ENCODE peak calls at places on chromosomes 7 and 10, in seven cellular contexts. U, T, X, M, L, Q and O are unnamed samples. For H3K9me3, the result is how much of the 10 kb centered on the place peaks cover.

GRCh38 chr10:103578782-103579382 is 85.4 kb downstream of the NEURL1 start:
- DNase-seq in L (no peak), Q (no peak), U (peak), X (no peak), M (no peak), T (no peak), O (no peak)

GRCh38 chr7:51152801-51153200 is 163.8 kb downstream of the COBL start:
- DNase-seq in Q (no peak), L (no peak), T (no peak), U (no peak), X (no peak), M (no peak), O (no peak)

GRCh38 chr7:128094686-128095085 is 63.4 kb upstream of the LRRC4 start:
- DNase-seq in Q (no peak), T (no peak), X (no peak), M (no peak), U (no peak), L (no peak), O (no peak)

GRCh38 chr7:64559206-64559605 is 3.7 kb downstream of the ZNF680 start:
- DNase-seq in Q (no peak), L (peak), X (no peak), M (peak), T (no peak), U (no peak), O (no peak)

GRCh38 chr7:51543801-51544553 is 227.4 kb upstream of the COBL start:
- DNase-seq in X (no peak), Q (no peak), U (no peak), T (no peak), M (no peak), L (no peak), O (no peak)

GRCh38 chr7:30613366-30614325 is 19.0 kb downstream of the GARS1 start:
- DNase-seq in X (no peak), L (no peak), M (peak), T (no peak), Q (no peak), U (no peak), O (no peak)

GRCh38 chr10:109259293-109259692 is 664.0 kb downstream of the XPNPEP1 start:
- DNase-seq in M (peak), T (no peak), X (no peak), L (peak), U (no peak), Q (no peak), O (no peak)

GRCh38 chr7:81690688-81691087 is 79.2 kb downstream of the HGF start:
- DNase-seq in X (no peak), Q (no peak), L (no peak), T (no peak), M (no peak), U (no peak), O (no peak)

GRCh38 chr7:4302203-4302905 is 379.7 kb upstream of the FOXK1 start:
- DNase-seq in L (no peak), U (no peak), X (no peak), T (no peak), Q (no peak), M (no peak), O (no peak)

GRCh38 chr10:55668326-55668922 is 692.6 kb downstream of the ZWINT start:
- DNase-seq in L (peak), X (no peak), U (peak), M (peak), Q (no peak), T (no peak), O (no peak)

GRCh38 chr7:101814081-101814995 is 3.1 kb upstream of the CUX1 start:
- DNase-seq in T (peak), Q (no peak), L (peak), X (peak), U (peak), M (peak), O (peak)

GRCh38 chr10:31582365-31583052 is 263.5 kb downstream of the ZEB1 start:
- DNase-seq in Q (no peak), X (no peak), U (no peak), T (no peak), M (peak), L (peak), O (no peak)

GRCh38 chr7:128919241-128919640 is 8.7 kb upstream of the KCP start:
- DNase-seq in X (no peak), M (no peak), L (no peak), T (no peak), U (peak), Q (no peak), O (no peak)

GRCh38 chr10:3242251-3242650 is 69.7 kb upstream of the PITRM1 start:
- DNase-seq in Q (no peak), X (no peak), L (no peak), U (no peak), M (no peak), T (no peak), O (no peak)

GRCh38 chr10:96439655-96440217 is 74.0 kb downstream of the TLL2 start:
- DNase-seq in U (no peak), Q (no peak), T (no peak), M (no peak), L (no peak), X (no peak), O (no peak)

GRCh38 chr10:117926491-117926890 is 120.2 kb downstream of the RAB11FIP2 start:
- DNase-seq in Q (no peak), T (no peak), U (no peak), M (no peak), X (no peak), L (no peak), O (no peak)

GRCh38 chr10:27312854-27313253 is 72.3 kb upstream of the ACBD5 start:
- DNase-seq in T (no peak), X (no peak), L (no peak), Q (no peak), U (no peak), M (no peak), O (no peak)

GRCh38 chr10:126892150-126892872 is 12.9 kb upstream of the DOCK1 start:
- DNase-seq in U (no peak), T (no peak), M (no peak), Q (no peak), L (no peak), X (no peak), O (no peak)

GRCh38 chr10:108901766-108902365 is 1021.4 kb downstream of the XPNPEP1 start:
- DNase-seq in L (no peak), T (no peak), U (no peak), X (no peak), Q (no peak), M (peak), O (no peak)

GRCh38 chr7:36514289-36515243 is 124.9 kb downstream of the ANLN start:
- DNase-seq in T (no peak), Q (no peak), X (no peak), M (no peak), U (no peak), L (no peak), O (no peak)

GRCh38 chr10:103442031-103442461 is 10.1 kb downstream of the CALHM2 start:
- DNase-seq in X (no peak), L (no peak), U (no peak), M (peak), T (no peak), Q (no peak), O (no peak)

GRCh38 chr10:29926649-29927048 is 132.7 kb downstream of the JCAD start:
- DNase-seq in Q (no peak), X (no peak), M (peak), L (peak), U (no peak), T (no peak), O (no peak)

GRCh38 chr10:58857251-58857650 is 319.2 kb upstream of the PHYHIPL start:
- DNase-seq in T (no peak), L (no peak), U (no peak), Q (no peak), M (no peak), X (no peak), O (no peak)

GRCh38 chr7:157651366-157652160 is 314.8 kb downstream of the DNAJB6 start:
- DNase-seq in U (no peak), M (no peak), X (no peak), Q (no peak), T (no peak), L (no peak), O (no peak)

GRCh38 chr7:157650131-157650631 is 313.4 kb downstream of the DNAJB6 start:
- DNase-seq in M (no peak), T (no peak), L (no peak), U (no peak), Q (no peak), X (no peak), O (no peak)

GRCh38 chr7:157652161-157652953 is 315.6 kb downstream of the DNAJB6 start:
- DNase-seq in U (no peak), L (no peak), X (no peak), M (no peak), Q (no peak), T (no peak), O (no peak)

GRCh38 chr7:157652954-157653826 is 316.4 kb downstream of the DNAJB6 start:
- DNase-seq in X (no peak), L (no peak), M (no peak), Q (no peak), T (no peak), U (no peak), O (no peak)

DNA sequence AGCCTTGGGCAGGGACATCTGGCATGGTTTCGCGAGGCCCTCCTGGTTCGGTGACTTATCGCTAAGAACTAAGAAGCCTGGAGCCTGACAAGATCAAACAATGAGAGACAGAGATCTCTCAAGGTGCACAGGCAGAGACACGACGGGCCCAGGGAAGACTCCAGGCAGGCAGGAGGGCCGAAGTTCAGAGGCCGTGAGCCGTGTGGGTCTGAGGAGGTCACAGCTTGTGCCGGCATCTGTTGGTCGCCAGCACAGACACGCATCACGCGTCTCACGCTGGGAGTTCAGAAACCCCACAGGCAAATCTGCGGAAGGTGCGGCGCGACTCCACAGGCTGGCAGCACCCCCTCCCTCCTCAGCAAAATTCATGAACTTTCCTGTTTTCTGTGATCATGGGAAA is 314.0 kb downstream of the DNAJB6 start:
- DNase-seq in U (no peak), X (no peak), Q (no peak), M (no peak), T (no peak), L (no peak), O (no peak)
- H3K9me3 ChIP-seq in U (under half), X (under half), Q (under half), M (under half), T (under half), L (under half), O (under half)

GRCh38 chr10:9636206-9636605 is 1381.5 kb upstream of the CELF2 start:
- DNase-seq in X (no peak), Q (no peak), M (no peak), T (no peak), L (no peak), U (no peak), O (no peak)

GRCh38 chr10:9634466-9634865 is 1383.2 kb upstream of the CELF2 start:
- DNase-seq in Q (no peak), U (no peak), T (no peak), L (no peak), M (peak), X (no peak), O (no peak)

GRCh38 chr10:9635691-9636090 is 1382.0 kb upstream of the CELF2 start:
- DNase-seq in M (peak), U (no peak), Q (no peak), X (no peak), T (no peak), L (no peak), O (no peak)
- H3K9me3 ChIP-seq in M (under half), U (under half), Q (under half), X (under half), T (under half), L (under half), O (under half)

GRCh38 chr7:69129524-69129923 is 468.8 kb upstream of the AUTS2 start:
- DNase-seq in T (no peak), Q (no peak), M (no peak), U (no peak), X (no peak), L (no peak), O (no peak)
- H3K9me3 ChIP-seq in T (under half), Q (under half), M (under half), U (under half), X (under half), L (under half), O (under half)

GRCh38 chr10:106506509-106507265 is 657.8 kb downstream of the SORCS1 start:
- DNase-seq in Q (no peak), L (peak), M (peak), X (no peak), T (no peak), U (no peak), O (no peak)

GRCh38 chr10:106515206-106515790 is 649.2 kb downstream of the SORCS1 start:
- DNase-seq in U (no peak), L (no peak), Q (no peak), T (no peak), M (no peak), X (no peak), O (no peak)

GRCh38 chr10:106513328-106513727 is 651.2 kb downstream of the SORCS1 start:
- DNase-seq in M (no peak), X (no peak), T (no peak), L (peak), Q (no peak), U (no peak), O (no peak)

GRCh38 chr10:106508920-106509319 is 655.6 kb downstream of the SORCS1 start:
- DNase-seq in X (no peak), U (no peak), T (no peak), L (peak), M (peak), Q (no peak), O (no peak)

GRCh38 chr10:106511917-106512316 is 652.6 kb downstream of the SORCS1 start:
- DNase-seq in M (no peak), L (no peak), X (no peak), T (no peak), Q (no peak), U (no peak), O (no peak)
- H3K9me3 ChIP-seq in M (under half), L (under half), X (under half), T (under half), Q (under half), U (under half), O (under half)

DNA sequence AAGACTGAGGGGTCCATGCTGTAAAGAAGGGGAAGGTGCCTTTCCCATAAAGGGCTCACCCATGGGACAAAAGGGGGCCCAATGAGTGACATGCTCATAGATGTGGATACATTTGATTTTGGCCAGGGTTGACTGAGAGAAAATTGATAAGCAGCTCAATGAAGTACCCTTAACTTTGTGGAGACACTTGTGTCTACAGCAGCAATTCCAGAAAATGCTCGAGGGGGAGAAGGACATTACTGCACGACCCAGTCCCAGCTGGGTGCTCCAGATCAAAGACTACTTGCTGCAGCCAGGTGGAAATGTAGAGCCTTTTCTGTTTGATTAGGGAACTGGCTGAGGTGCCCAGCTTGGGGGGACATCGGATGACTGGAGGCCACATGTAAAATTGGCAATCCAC is 22.2 kb upstream of the ADAMTS14 start:
- DNase-seq in U (no peak), Q (no peak), T (no peak), L (no peak), M (no peak), X (no peak), O (no peak)
- H3K9me3 ChIP-seq in U (under half), Q (under half), T (under half), L (under half), M (under half), X (under half), O (under half)